ENCODE peak calls at places on chromosomes 16 and 17, in six cellular contexts. One of them, this sample, is unnamed.
A peak's percentile ranks its signal among the peaks of the same experiment; 100 is the strongest.

GRCh38 chr16:81940781-81941560 is 70.3 kb downstream of the SDR42E1 start:
- DNase-seq in heart left ventricle: no peak
- DNase-seq in bronchial epithelial cell: peak; percentile 67
- DNase-seq in A549: peak; percentile 73
- DNase-seq in cardiac muscle cell: peak; percentile 23
- DNase-seq in mesothelial cell of epicardium: no peak
- DNase-seq in this sample: no peak

GRCh38 chr16:57742543-57742942 is 7.0 kb downstream of the KATNB1 start:
- DNase-seq in bronchial epithelial cell: no peak
- DNase-seq in cardiac muscle cell: no peak
- DNase-seq in mesothelial cell of epicardium: no peak
- DNase-seq in heart left ventricle: no peak
- DNase-seq in A549: no peak
- DNase-seq in this sample: no peak

GRCh38 chr16:89224665-89225064 is 7.2 kb downstream of the ZNF778 start:
- DNase-seq in A549: no peak
- DNase-seq in heart left ventricle: no peak
- DNase-seq in mesothelial cell of epicardium: no peak
- DNase-seq in cardiac muscle cell: no peak
- DNase-seq in bronchial epithelial cell: no peak
- DNase-seq in this sample: no peak

GRCh38 chr17:40936976-40937375 is 470 bp downstream of the KRT23 start:
- DNase-seq in heart left ventricle: no peak
- DNase-seq in A549: no peak
- DNase-seq in mesothelial cell of epicardium: no peak
- DNase-seq in bronchial epithelial cell: peak; percentile 18
- DNase-seq in cardiac muscle cell: no peak
- DNase-seq in this sample: no peak

GRCh38 chr16:66267287-66268137 is 99.0 kb upstream of the CDH5 start:
- DNase-seq in heart left ventricle: no peak
- DNase-seq in bronchial epithelial cell: no peak
- DNase-seq in cardiac muscle cell: no peak
- DNase-seq in mesothelial cell of epicardium: no peak
- DNase-seq in A549: no peak
- DNase-seq in this sample: no peak

GRCh38 chr17:59366773-59367656 is 35.6 kb downstream of the YPEL2 start:
- DNase-seq in cardiac muscle cell: peak; percentile 83
- DNase-seq in mesothelial cell of epicardium: no peak
- DNase-seq in A549: no peak
- DNase-seq in heart left ventricle: peak; percentile 70
- DNase-seq in bronchial epithelial cell: peak; percentile 41
- DNase-seq in this sample: no peak

GRCh38 chr17:66965801-66966528 is 1.5 kb downstream of the CACNG4 start:
- DNase-seq in cardiac muscle cell: peak; percentile 65
- DNase-seq in A549: no peak
- DNase-seq in heart left ventricle: no peak
- DNase-seq in mesothelial cell of epicardium: no peak
- DNase-seq in bronchial epithelial cell: no peak
- DNase-seq in this sample: no peak

GRCh38 chr16:64238576-64238975 is 883.3 kb downstream of the CDH11 start:
- DNase-seq in heart left ventricle: no peak
- DNase-seq in mesothelial cell of epicardium: no peak
- DNase-seq in A549: no peak
- DNase-seq in cardiac muscle cell: no peak
- DNase-seq in bronchial epithelial cell: peak; percentile 55
- DNase-seq in this sample: no peak

GRCh38 chr16:88835383-88835782 is 21.4 kb downstream of the GALNS start:
- DNase-seq in mesothelial cell of epicardium: no peak
- DNase-seq in cardiac muscle cell: no peak
- DNase-seq in heart left ventricle: no peak
- DNase-seq in bronchial epithelial cell: no peak
- DNase-seq in A549: no peak
- DNase-seq in this sample: no peak

GRCh38 chr17:41734139-41734948 is at the start of gene HAP1:
- DNase-seq in mesothelial cell of epicardium: no peak
- DNase-seq in cardiac muscle cell: peak; percentile 63
- DNase-seq in heart left ventricle: no peak
- DNase-seq in A549: peak; percentile 76
- DNase-seq in bronchial epithelial cell: no peak
- DNase-seq in this sample: no peak

GRCh38 chr16:82169861-82170845 is at the start of gene MPHOSPH6:
- DNase-seq in A549: peak; percentile 91
- DNase-seq in mesothelial cell of epicardium: peak; percentile 92
- DNase-seq in heart left ventricle: peak; percentile 91
- DNase-seq in cardiac muscle cell: peak; percentile 95
- DNase-seq in bronchial epithelial cell: peak; percentile 72
- DNase-seq in this sample: peak; percentile 89

GRCh38 chr16:5756969-5757368 is 659.4 kb upstream of the EEF2KMT start:
- DNase-seq in cardiac muscle cell: no peak
- DNase-seq in A549: no peak
- DNase-seq in bronchial epithelial cell: no peak
- DNase-seq in mesothelial cell of epicardium: no peak
- DNase-seq in heart left ventricle: no peak
- DNase-seq in this sample: no peak

GRCh38 chr17:50830994-50831393 is 4.4 kb upstream of the WFIKKN2 start:
- DNase-seq in mesothelial cell of epicardium: no peak
- DNase-seq in heart left ventricle: no peak
- DNase-seq in A549: no peak
- DNase-seq in cardiac muscle cell: no peak
- DNase-seq in bronchial epithelial cell: no peak
- DNase-seq in this sample: no peak

GRCh38 chr16:56189990-56190902 is 1.0 kb upstream of the GNAO1 start:
- DNase-seq in bronchial epithelial cell: no peak
- DNase-seq in heart left ventricle: no peak
- DNase-seq in cardiac muscle cell: no peak
- DNase-seq in mesothelial cell of epicardium: no peak
- DNase-seq in A549: no peak
- DNase-seq in this sample: no peak

GRCh38 chr17:18182190-18182977 is 1.2 kb upstream of the ALKBH5 start:
- DNase-seq in mesothelial cell of epicardium: no peak
- DNase-seq in cardiac muscle cell: no peak
- DNase-seq in heart left ventricle: peak; percentile 49
- DNase-seq in A549: no peak
- DNase-seq in bronchial epithelial cell: no peak
- DNase-seq in this sample: no peak

GRCh38 chr17:49741009-49741691 is 22.8 kb downstream of the FAM117A start:
- DNase-seq in A549: no peak
- DNase-seq in heart left ventricle: no peak
- DNase-seq in bronchial epithelial cell: peak; percentile 70
- DNase-seq in mesothelial cell of epicardium: no peak
- DNase-seq in cardiac muscle cell: no peak
- DNase-seq in this sample: no peak

GRCh38 chr17:75024686-75025397 is 12.4 kb downstream of the MRPL58 start:
- DNase-seq in mesothelial cell of epicardium: no peak
- DNase-seq in bronchial epithelial cell: no peak
- DNase-seq in heart left ventricle: no peak
- DNase-seq in A549: no peak
- DNase-seq in cardiac muscle cell: no peak
- DNase-seq in this sample: no peak

GRCh38 chr17:71237903-71238538 is 882.8 kb upstream of the SOX9 start:
- DNase-seq in bronchial epithelial cell: peak; percentile 62
- DNase-seq in A549: peak; percentile 37
- DNase-seq in heart left ventricle: no peak
- DNase-seq in cardiac muscle cell: no peak
- DNase-seq in mesothelial cell of epicardium: no peak
- DNase-seq in this sample: no peak
- TF ChIP-seq CTCF in bronchial epithelial cell: peak; percentile 43
- TF ChIP-seq CTCF in A549: peak; percentile 43
- TF ChIP-seq CTCF in heart left ventricle: no peak
- TF ChIP-seq CTCF in cardiac muscle cell: peak; percentile 22
- TF ChIP-seq CTCF in mesothelial cell of epicardium: no peak
- TF ChIP-seq CTCF in this sample: no peak

DNA sequence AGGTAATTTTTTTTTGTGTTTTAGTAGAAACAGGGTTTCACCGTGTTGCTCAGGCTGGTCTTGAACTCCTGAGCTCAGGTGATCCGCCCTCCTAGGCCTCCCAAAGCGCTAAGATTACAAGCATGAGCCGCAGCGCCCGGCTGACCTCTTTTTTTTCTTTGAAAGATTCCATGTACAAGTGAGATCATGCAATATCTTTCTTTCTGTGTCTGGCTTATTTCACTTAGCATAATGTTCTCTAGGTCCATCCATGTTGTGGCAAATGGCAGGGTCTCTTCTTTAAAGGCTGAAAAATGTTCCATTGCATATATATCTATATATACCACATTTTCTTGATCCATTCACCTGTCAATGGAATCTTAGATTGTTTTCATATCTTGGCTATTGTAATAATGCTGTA is 255.0 kb upstream of the MYOCD start:
- DNase-seq in bronchial epithelial cell: no peak
- DNase-seq in cardiac muscle cell: no peak
- DNase-seq in A549: no peak
- DNase-seq in mesothelial cell of epicardium: no peak
- DNase-seq in heart left ventricle: no peak
- DNase-seq in this sample: no peak
- TF ChIP-seq CTCF in bronchial epithelial cell: no peak
- TF ChIP-seq CTCF in cardiac muscle cell: no peak
- TF ChIP-seq CTCF in A549: no peak
- TF ChIP-seq CTCF in mesothelial cell of epicardium: no peak
- TF ChIP-seq CTCF in heart left ventricle: no peak
- TF ChIP-seq CTCF in this sample: no peak

GRCh38 chr17:1518410-1518809 is 2.0 kb upstream of the INPP5K start:
- DNase-seq in cardiac muscle cell: no peak
- DNase-seq in A549: no peak
- DNase-seq in mesothelial cell of epicardium: no peak
- DNase-seq in heart left ventricle: no peak
- DNase-seq in bronchial epithelial cell: no peak
- DNase-seq in this sample: no peak

GRCh38 chr17:1512351-1512750 is 4.1 kb downstream of the INPP5K start:
- DNase-seq in heart left ventricle: no peak
- DNase-seq in bronchial epithelial cell: peak; percentile 76
- DNase-seq in cardiac muscle cell: no peak
- DNase-seq in A549: no peak
- DNase-seq in mesothelial cell of epicardium: no peak
- DNase-seq in this sample: no peak

GRCh38 chr17:1516403-1517161 is at the start of gene INPP5K:
- DNase-seq in mesothelial cell of epicardium: peak; percentile 93
- DNase-seq in bronchial epithelial cell: peak; percentile 94
- DNase-seq in heart left ventricle: peak; percentile 98
- DNase-seq in cardiac muscle cell: peak; percentile 99
- DNase-seq in A549: peak; percentile 99
- DNase-seq in this sample: peak; percentile 97

GRCh38 chr17:1519678-1520077 is 3.3 kb upstream of the INPP5K start:
- DNase-seq in bronchial epithelial cell: no peak
- DNase-seq in heart left ventricle: no peak
- DNase-seq in cardiac muscle cell: no peak
- DNase-seq in mesothelial cell of epicardium: no peak
- DNase-seq in A549: no peak
- DNase-seq in this sample: no peak

DNA sequence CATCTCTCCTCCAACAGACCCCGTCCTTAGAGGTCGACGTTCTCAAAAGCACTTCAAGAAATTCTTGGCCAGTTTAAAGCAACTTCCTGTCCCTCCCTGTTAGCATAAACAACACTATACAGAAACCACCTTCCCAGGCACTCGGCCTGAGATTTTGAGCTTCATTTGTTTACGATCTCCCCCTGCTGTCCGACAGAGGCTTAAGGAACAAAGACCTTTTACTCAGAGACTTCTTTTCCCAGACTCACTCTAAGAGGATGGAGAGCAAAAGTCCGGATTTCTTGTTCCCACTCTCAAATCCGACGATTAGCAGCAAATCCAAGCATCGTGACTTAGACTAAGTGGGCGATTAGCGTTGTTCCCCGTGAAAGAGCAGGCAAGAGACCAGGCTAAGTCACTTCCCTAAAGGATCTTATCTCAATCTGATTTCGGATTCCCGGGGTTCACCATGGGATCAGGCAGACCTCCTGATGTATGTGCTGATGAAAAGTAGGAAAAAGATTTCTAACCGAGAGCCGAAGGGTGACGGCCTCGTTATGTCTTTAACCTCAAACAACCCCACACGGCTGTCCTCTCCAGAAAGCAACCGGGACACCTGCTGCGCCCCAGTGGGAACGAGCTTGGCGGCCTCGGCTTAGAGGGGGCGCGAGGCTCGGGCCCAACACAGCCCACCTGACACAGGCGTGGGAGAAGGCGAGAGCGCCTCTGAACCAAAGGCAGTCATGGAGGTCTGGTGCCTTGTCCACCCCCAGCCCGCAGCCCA is 591 bp downstream of the INPP5K start:
- DNase-seq in cardiac muscle cell: peak; percentile 78
- DNase-seq in heart left ventricle: peak; percentile 59
- DNase-seq in mesothelial cell of epicardium: no peak
- DNase-seq in bronchial epithelial cell: peak; percentile 83
- DNase-seq in A549: peak; percentile 86
- DNase-seq in this sample: peak; percentile 38
- TF ChIP-seq CTCF in cardiac muscle cell: peak; percentile 71
- TF ChIP-seq CTCF in heart left ventricle: peak; percentile 75
- TF ChIP-seq CTCF in mesothelial cell of epicardium: peak; percentile 51
- TF ChIP-seq CTCF in bronchial epithelial cell: peak; percentile 68
- TF ChIP-seq CTCF in A549: peak; percentile 66
- TF ChIP-seq CTCF in this sample: peak; percentile 58

DNA sequence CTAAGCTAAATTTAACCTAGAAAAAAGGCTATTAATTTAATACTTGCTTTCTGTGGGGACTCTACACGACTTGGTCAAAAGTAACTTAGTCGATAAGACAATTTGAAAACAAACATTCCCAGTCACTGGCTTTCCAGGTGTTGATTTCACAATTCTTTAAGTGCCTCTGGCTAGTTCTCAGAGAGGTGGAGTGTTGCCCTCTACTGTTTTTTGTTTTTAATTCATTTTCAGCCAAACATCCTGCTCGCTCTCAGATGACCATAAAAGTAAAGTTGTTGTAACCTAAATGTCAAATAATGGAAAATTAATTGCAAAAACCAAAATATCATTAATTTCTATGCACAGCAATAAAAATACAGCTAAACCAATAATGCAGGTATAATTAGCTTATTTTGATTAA is 107.1 kb downstream of the MYO1D start:
- DNase-seq in mesothelial cell of epicardium: no peak
- DNase-seq in heart left ventricle: no peak
- DNase-seq in bronchial epithelial cell: peak; percentile 72
- DNase-seq in cardiac muscle cell: peak; percentile 11
- DNase-seq in A549: peak; percentile 38
- DNase-seq in this sample: no peak
- TF ChIP-seq CTCF in mesothelial cell of epicardium: no peak
- TF ChIP-seq CTCF in heart left ventricle: no peak
- TF ChIP-seq CTCF in bronchial epithelial cell: peak; percentile 34
- TF ChIP-seq CTCF in cardiac muscle cell: no peak
- TF ChIP-seq CTCF in A549: peak; percentile 51
- TF ChIP-seq CTCF in this sample: no peak

DNA sequence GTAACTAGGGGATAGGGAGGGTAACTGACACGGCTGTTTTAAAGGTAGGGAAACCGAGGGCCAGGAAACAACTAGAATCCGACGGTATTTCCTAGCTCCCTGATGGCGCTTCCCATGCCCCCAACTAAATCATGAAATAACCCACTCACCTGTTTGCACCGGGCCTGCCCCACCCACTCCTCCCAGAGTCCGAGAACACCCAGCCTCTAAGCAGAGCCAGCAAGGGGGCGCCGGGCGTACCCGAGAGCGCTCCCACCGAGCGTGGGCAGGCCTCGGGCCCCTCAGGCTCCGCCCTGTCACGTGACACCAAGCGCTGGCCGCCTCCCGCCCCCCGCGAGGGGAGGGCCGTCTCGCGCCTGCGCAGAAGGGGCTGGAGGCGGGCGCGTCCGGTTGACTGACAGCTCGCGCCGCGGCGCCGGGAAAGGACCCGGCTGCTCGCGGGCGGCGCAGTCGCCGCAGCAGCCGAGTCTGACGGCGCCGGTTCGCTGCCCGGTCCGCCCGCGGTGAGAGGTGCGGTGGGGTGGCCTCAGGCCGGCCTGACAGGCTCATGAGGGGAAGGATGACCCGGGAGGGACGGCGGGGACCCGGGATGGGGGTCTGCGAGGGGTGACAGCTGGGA is at the start of gene KIAA0513:
- DNase-seq in heart left ventricle: peak; percentile 95
- DNase-seq in bronchial epithelial cell: peak; percentile 68
- DNase-seq in mesothelial cell of epicardium: peak; percentile 97
- DNase-seq in cardiac muscle cell: peak; percentile 98
- DNase-seq in A549: peak; percentile 92
- DNase-seq in this sample: peak; percentile 98
- TF ChIP-seq CTCF in heart left ventricle: peak; percentile 37
- TF ChIP-seq CTCF in bronchial epithelial cell: peak; percentile 28
- TF ChIP-seq CTCF in mesothelial cell of epicardium: no peak
- TF ChIP-seq CTCF in cardiac muscle cell: peak; percentile 17
- TF ChIP-seq CTCF in A549: no peak
- TF ChIP-seq CTCF in this sample: peak; percentile 9